ENCODE peak calls at places on chromosomes 7 and 10, in six cellular contexts. One of them, this sample, is unnamed.
A peak's percentile ranks its signal among the peaks of the same experiment; 100 is the strongest.

GRCh38 chr7:129161524-129161923 is 17.0 kb downstream of the TSPAN33 start:
- DNase-seq in germinal center: no peak
- DNase-seq in glomerular endothelial cell: no peak
- DNase-seq in activated T-helper 1 cell treated with Interleukin-2 at 50 U/mL for 16 hours: no peak
- DNase-seq in activated effector memory CD4-positive, alpha-beta T cell treated with Interleukin-2 at 50 U/mL for 16 hours: no peak
- DNase-seq in tibial artery: no peak
- DNase-seq in this sample: no peak

GRCh38 chr7:131225619-131226101 is 102.0 kb upstream of the MKLN1 start:
- DNase-seq in tibial artery: no peak
- DNase-seq in activated effector memory CD4-positive, alpha-beta T cell treated with Interleukin-2 at 50 U/mL for 16 hours: no peak
- DNase-seq in glomerular endothelial cell: no peak
- DNase-seq in germinal center: no peak
- DNase-seq in activated T-helper 1 cell treated with Interleukin-2 at 50 U/mL for 16 hours: no peak
- DNase-seq in this sample: no peak

GRCh38 chr10:94747838-94748237 is 14.6 kb upstream of the CYP2C19 start:
- DNase-seq in activated effector memory CD4-positive, alpha-beta T cell treated with Interleukin-2 at 50 U/mL for 16 hours: no peak
- DNase-seq in activated T-helper 1 cell treated with Interleukin-2 at 50 U/mL for 16 hours: no peak
- DNase-seq in tibial artery: no peak
- DNase-seq in glomerular endothelial cell: no peak
- DNase-seq in germinal center: no peak
- DNase-seq in this sample: no peak

GRCh38 chr7:43769791-43770465 is 11.4 kb downstream of the BLVRA start:
- DNase-seq in activated T-helper 1 cell treated with Interleukin-2 at 50 U/mL for 16 hours: no peak
- DNase-seq in glomerular endothelial cell: no peak
- DNase-seq in tibial artery: no peak
- DNase-seq in activated effector memory CD4-positive, alpha-beta T cell treated with Interleukin-2 at 50 U/mL for 16 hours: no peak
- DNase-seq in germinal center: no peak
- DNase-seq in this sample: no peak

GRCh38 chr7:42457663-42458062 is 220.7 kb upstream of the GLI3 start:
- DNase-seq in germinal center: no peak
- DNase-seq in glomerular endothelial cell: no peak
- DNase-seq in activated T-helper 1 cell treated with Interleukin-2 at 50 U/mL for 16 hours: no peak
- DNase-seq in tibial artery: no peak
- DNase-seq in activated effector memory CD4-positive, alpha-beta T cell treated with Interleukin-2 at 50 U/mL for 16 hours: no peak
- DNase-seq in this sample: no peak

GRCh38 chr10:35933940-35934636 is 292.0 kb upstream of the FZD8 start:
- DNase-seq in germinal center: no peak
- DNase-seq in tibial artery: no peak
- DNase-seq in activated T-helper 1 cell treated with Interleukin-2 at 50 U/mL for 16 hours: no peak
- DNase-seq in glomerular endothelial cell: no peak
- DNase-seq in activated effector memory CD4-positive, alpha-beta T cell treated with Interleukin-2 at 50 U/mL for 16 hours: no peak
- DNase-seq in this sample: no peak

GRCh38 chr10:69644658-69645295 is 14.7 kb downstream of the FAM241B start:
- DNase-seq in activated effector memory CD4-positive, alpha-beta T cell treated with Interleukin-2 at 50 U/mL for 16 hours: no peak
- DNase-seq in glomerular endothelial cell: no peak
- DNase-seq in germinal center: peak; percentile 55
- DNase-seq in tibial artery: no peak
- DNase-seq in activated T-helper 1 cell treated with Interleukin-2 at 50 U/mL for 16 hours: no peak
- DNase-seq in this sample: no peak

GRCh38 chr10:127344346-127344745 is 148.0 kb upstream of the INSYN2A start:
- DNase-seq in glomerular endothelial cell: no peak
- DNase-seq in tibial artery: no peak
- DNase-seq in germinal center: no peak
- DNase-seq in activated T-helper 1 cell treated with Interleukin-2 at 50 U/mL for 16 hours: no peak
- DNase-seq in activated effector memory CD4-positive, alpha-beta T cell treated with Interleukin-2 at 50 U/mL for 16 hours: no peak
- DNase-seq in this sample: peak; percentile 8

GRCh38 chr10:70190581-70190980 is 20.3 kb upstream of the SAR1A start:
- DNase-seq in activated effector memory CD4-positive, alpha-beta T cell treated with Interleukin-2 at 50 U/mL for 16 hours: no peak
- DNase-seq in activated T-helper 1 cell treated with Interleukin-2 at 50 U/mL for 16 hours: no peak
- DNase-seq in glomerular endothelial cell: no peak
- DNase-seq in tibial artery: no peak
- DNase-seq in germinal center: no peak
- DNase-seq in this sample: no peak

GRCh38 chr10:44186821-44187220 is 198.1 kb downstream of the CXCL12 start:
- DNase-seq in glomerular endothelial cell: no peak
- DNase-seq in tibial artery: no peak
- DNase-seq in activated effector memory CD4-positive, alpha-beta T cell treated with Interleukin-2 at 50 U/mL for 16 hours: no peak
- DNase-seq in activated T-helper 1 cell treated with Interleukin-2 at 50 U/mL for 16 hours: no peak
- DNase-seq in germinal center: no peak
- DNase-seq in this sample: no peak

GRCh38 chr7:147658392-147658791 is 932.2 kb upstream of the C7orf33 start:
- DNase-seq in germinal center: no peak
- DNase-seq in activated effector memory CD4-positive, alpha-beta T cell treated with Interleukin-2 at 50 U/mL for 16 hours: no peak
- DNase-seq in glomerular endothelial cell: no peak
- DNase-seq in tibial artery: no peak
- DNase-seq in activated T-helper 1 cell treated with Interleukin-2 at 50 U/mL for 16 hours: no peak
- DNase-seq in this sample: no peak

GRCh38 chr7:6402041-6402440 is 45.7 kb downstream of the DAGLB start:
- DNase-seq in activated effector memory CD4-positive, alpha-beta T cell treated with Interleukin-2 at 50 U/mL for 16 hours: no peak
- DNase-seq in tibial artery: no peak
- DNase-seq in germinal center: no peak
- DNase-seq in activated T-helper 1 cell treated with Interleukin-2 at 50 U/mL for 16 hours: no peak
- DNase-seq in glomerular endothelial cell: no peak
- DNase-seq in this sample: no peak

GRCh38 chr7:148014473-148014872 is 576.1 kb upstream of the C7orf33 start:
- DNase-seq in glomerular endothelial cell: no peak
- DNase-seq in tibial artery: no peak
- DNase-seq in activated T-helper 1 cell treated with Interleukin-2 at 50 U/mL for 16 hours: no peak
- DNase-seq in germinal center: no peak
- DNase-seq in activated effector memory CD4-positive, alpha-beta T cell treated with Interleukin-2 at 50 U/mL for 16 hours: no peak
- DNase-seq in this sample: no peak

GRCh38 chr7:132138817-132139216 is 437.5 kb downstream of the PLXNA4 start:
- DNase-seq in activated effector memory CD4-positive, alpha-beta T cell treated with Interleukin-2 at 50 U/mL for 16 hours: no peak
- DNase-seq in germinal center: no peak
- DNase-seq in tibial artery: no peak
- DNase-seq in activated T-helper 1 cell treated with Interleukin-2 at 50 U/mL for 16 hours: no peak
- DNase-seq in glomerular endothelial cell: no peak
- DNase-seq in this sample: no peak

GRCh38 chr10:124717911-124718734 is 26.1 kb downstream of the FAM53B start:
- DNase-seq in activated T-helper 1 cell treated with Interleukin-2 at 50 U/mL for 16 hours: peak; percentile 62
- DNase-seq in tibial artery: no peak
- DNase-seq in germinal center: peak; percentile 64
- DNase-seq in glomerular endothelial cell: no peak
- DNase-seq in activated effector memory CD4-positive, alpha-beta T cell treated with Interleukin-2 at 50 U/mL for 16 hours: peak; percentile 71
- DNase-seq in this sample: no peak

GRCh38 chr7:155225516-155225915 is 72.2 kb upstream of the INSIG1 start:
- DNase-seq in germinal center: no peak
- DNase-seq in tibial artery: no peak
- DNase-seq in activated effector memory CD4-positive, alpha-beta T cell treated with Interleukin-2 at 50 U/mL for 16 hours: no peak
- DNase-seq in activated T-helper 1 cell treated with Interleukin-2 at 50 U/mL for 16 hours: no peak
- DNase-seq in glomerular endothelial cell: no peak
- DNase-seq in this sample: no peak

GRCh38 chr7:103387267-103387666 is 39.8 kb downstream of the PSMC2 start:
- DNase-seq in tibial artery: no peak
- DNase-seq in glomerular endothelial cell: no peak
- DNase-seq in activated T-helper 1 cell treated with Interleukin-2 at 50 U/mL for 16 hours: no peak
- DNase-seq in germinal center: no peak
- DNase-seq in activated effector memory CD4-positive, alpha-beta T cell treated with Interleukin-2 at 50 U/mL for 16 hours: no peak
- DNase-seq in this sample: no peak

GRCh38 chr10:44366936-44367630 is 17.8 kb downstream of the CXCL12 start:
- DNase-seq in activated effector memory CD4-positive, alpha-beta T cell treated with Interleukin-2 at 50 U/mL for 16 hours: no peak
- DNase-seq in glomerular endothelial cell: no peak
- DNase-seq in tibial artery: no peak
- DNase-seq in activated T-helper 1 cell treated with Interleukin-2 at 50 U/mL for 16 hours: no peak
- DNase-seq in germinal center: no peak
- DNase-seq in this sample: no peak

This sample was measured in MM.1S.